ENCODE peak calls at places on chromosome 18, in four cellular contexts. T is GM12878, B is K562, Y is HepG2. X is an unnamed sample.

GRCh38 chr18:25229080-25229479 is 122.9 kb downstream of the ZNF521 start:
- DNase-seq in T (no peak), B (peak), Y (no peak), X (no peak)

GRCh38 chr18:25349926-25350560 is 1.9 kb downstream of the ZNF521 start:
- DNase-seq in T (no peak), B (no peak), Y (no peak), X (no peak)

GRCh38 chr18:21636769-21637168 is 24.7 kb downstream of the SNRPD1 start:
- DNase-seq in T (no peak), B (no peak), Y (no peak), X (no peak)

GRCh38 chr18:75211002-75211621 is 515 bp downstream of the TSHZ1 start:
- DNase-seq in T (no peak), B (peak), Y (peak), X (no peak)

GRCh38 chr18:54440292-54440691 is 82.6 kb downstream of the C18orf54 start:
- DNase-seq in T (no peak), B (peak), Y (no peak), X (no peak)

GRCh38 chr18:23134780-23135678 is at the start of gene CABLES1:
- DNase-seq in T (no peak), B (peak), Y (peak), X (peak)

GRCh38 chr18:11861583-11862288 is 10.5 kb downstream of the CHMP1B start:
- DNase-seq in T (no peak), B (no peak), Y (peak), X (no peak)

GRCh38 chr18:629303-630150 is 27.9 kb upstream of the TYMS start:
- DNase-seq in T (no peak), B (no peak), Y (no peak), X (no peak)

GRCh38 chr18:62339106-62339988 is 14.2 kb downstream of the TNFRSF11A start:
- DNase-seq in T (no peak), B (no peak), Y (no peak), X (no peak)

GRCh38 chr18:46916551-46917107 is 678 bp downstream of the PIAS2 start:
- DNase-seq in T (no peak), B (no peak), Y (peak), X (no peak)

GRCh38 chr18:58247363-58247834 is 203.4 kb downstream of the NEDD4L start:
- DNase-seq in T (no peak), B (no peak), Y (no peak), X (no peak)
- TF ChIP-seq TARDBP in T (no peak), B (no peak), Y (no peak), X (no peak)

DNA sequence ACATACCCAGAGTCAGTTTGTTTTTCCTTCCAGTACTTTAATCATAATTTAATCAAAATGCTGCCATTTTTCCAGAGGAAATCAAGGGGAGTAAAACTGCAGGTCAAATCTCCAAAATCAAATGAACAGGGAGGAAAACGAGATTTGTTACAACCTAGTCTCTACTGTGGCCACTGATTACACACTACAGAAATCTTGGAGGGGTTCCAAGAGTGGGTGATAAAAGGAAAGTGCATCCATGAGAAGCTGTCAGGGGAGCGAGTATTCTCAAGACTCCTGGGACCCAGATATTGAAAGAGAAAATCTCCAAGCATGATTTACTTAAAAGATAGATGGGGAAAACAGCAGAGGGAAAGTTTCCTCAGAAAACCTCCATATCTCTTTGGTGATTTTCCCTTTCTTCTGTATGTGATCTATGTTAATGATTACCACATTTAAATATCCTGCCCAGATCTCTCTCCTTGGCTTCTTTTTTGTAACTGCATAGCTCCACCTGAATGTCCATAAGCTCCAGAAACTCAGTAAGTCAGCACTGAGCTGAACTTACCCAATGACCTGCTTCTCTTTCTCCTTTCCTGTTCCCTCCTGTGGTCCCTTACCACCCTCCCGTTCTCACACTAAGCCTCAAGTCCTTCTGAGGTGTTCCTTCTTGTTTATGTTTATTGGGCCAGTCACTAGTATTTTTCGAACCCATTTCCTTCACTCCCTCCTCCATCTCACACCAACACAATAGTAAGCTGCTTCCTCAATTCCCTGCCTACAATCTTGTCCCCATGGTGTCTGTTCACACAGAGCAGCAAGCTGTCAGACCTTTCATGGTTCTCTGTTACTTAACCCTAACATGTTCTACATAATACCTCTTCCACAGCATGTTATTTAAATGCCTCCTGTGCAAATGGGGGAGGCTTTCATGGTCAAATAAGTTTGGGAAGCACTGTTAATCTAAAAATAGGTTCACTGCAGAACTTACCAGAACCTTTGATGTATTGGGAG is 73.9 kb upstream of the TWSG1 start:
- DNase-seq in T (no peak), B (no peak), Y (no peak), X (no peak)
- TF ChIP-seq TARDBP in T (no peak), B (no peak), Y (no peak), X (no peak)

GRCh38 chr18:59267511-59268126 is 5.6 kb downstream of the RAX start:
- DNase-seq in T (no peak), B (no peak), Y (no peak), X (no peak)
- TF ChIP-seq TARDBP in T (no peak), B (no peak), Y (no peak), X (no peak)

DNA sequence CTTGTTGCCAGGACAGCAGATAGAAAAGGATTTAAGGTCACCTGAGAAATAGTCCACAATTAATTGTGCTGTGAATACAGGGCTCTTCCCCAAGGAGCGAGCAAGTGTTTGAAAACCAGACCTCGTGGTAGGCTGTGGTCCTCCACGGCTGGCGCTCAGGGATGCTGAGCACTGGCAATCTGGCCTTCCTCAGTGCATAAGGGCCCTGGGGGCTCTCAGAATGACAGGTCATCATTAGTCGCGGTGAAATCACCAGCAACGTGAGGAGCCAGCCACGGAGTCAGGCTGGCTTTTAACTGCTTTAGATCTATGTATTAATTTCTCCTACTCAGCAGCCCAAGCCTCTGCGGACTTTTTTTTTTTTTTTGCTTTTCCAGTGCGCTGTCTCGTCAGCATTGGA is 148.5 kb downstream of the FHOD3 start:
- DNase-seq in T (no peak), B (no peak), Y (no peak), X (no peak)
- TF ChIP-seq TARDBP in T (no peak), B (no peak), Y (no peak), X (no peak)

GRCh38 chr18:7847357-7847756 is 280.2 kb downstream of the PTPRM start:
- DNase-seq in T (no peak), B (no peak), Y (no peak), X (no peak)

GRCh38 chr18:7844017-7844416 is 276.9 kb downstream of the PTPRM start:
- DNase-seq in T (no peak), B (no peak), Y (no peak), X (no peak)

GRCh38 chr18:7846315-7846714 is 279.2 kb downstream of the PTPRM start:
- DNase-seq in T (no peak), B (no peak), Y (no peak), X (no peak)

GRCh38 chr18:7847988-7848387 is 280.9 kb downstream of the PTPRM start:
- DNase-seq in T (no peak), B (no peak), Y (no peak), X (no peak)

GRCh38 chr18:7844418-7844817 is 277.3 kb downstream of the PTPRM start:
- DNase-seq in T (no peak), B (no peak), Y (no peak), X (no peak)
- TF ChIP-seq TARDBP in T (no peak), B (no peak), Y (no peak), X (no peak)

DNA sequence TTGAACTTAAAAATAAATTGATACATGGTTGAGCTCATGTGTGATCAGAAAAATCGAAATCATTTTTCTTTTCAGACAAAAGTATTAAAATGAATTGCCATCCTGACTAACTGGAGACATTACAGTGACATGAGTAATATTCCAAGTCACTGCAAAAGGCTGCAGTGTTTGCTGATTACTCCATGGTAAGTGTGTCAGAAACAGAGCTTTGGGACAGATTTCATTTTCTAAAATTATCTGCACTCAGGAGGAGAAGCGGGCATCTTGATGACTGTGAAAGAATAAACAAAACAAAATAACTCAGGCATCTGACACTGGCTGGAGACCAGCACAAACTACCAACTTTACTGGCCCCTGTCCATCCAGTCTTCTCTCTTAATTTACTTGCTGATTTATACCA is 312.3 kb upstream of the PIK3C3 start:
- DNase-seq in T (no peak), B (no peak), Y (no peak), X (no peak)
- TF ChIP-seq TARDBP in T (no peak), B (no peak), Y (no peak), X (no peak)

GRCh38 chr18:52392160-52392559 is 52.2 kb downstream of the DCC start:
- DNase-seq in T (peak), B (no peak), Y (no peak), X (no peak)
- TF ChIP-seq TARDBP in T (no peak), B (no peak), Y (no peak), X (no peak)

DNA sequence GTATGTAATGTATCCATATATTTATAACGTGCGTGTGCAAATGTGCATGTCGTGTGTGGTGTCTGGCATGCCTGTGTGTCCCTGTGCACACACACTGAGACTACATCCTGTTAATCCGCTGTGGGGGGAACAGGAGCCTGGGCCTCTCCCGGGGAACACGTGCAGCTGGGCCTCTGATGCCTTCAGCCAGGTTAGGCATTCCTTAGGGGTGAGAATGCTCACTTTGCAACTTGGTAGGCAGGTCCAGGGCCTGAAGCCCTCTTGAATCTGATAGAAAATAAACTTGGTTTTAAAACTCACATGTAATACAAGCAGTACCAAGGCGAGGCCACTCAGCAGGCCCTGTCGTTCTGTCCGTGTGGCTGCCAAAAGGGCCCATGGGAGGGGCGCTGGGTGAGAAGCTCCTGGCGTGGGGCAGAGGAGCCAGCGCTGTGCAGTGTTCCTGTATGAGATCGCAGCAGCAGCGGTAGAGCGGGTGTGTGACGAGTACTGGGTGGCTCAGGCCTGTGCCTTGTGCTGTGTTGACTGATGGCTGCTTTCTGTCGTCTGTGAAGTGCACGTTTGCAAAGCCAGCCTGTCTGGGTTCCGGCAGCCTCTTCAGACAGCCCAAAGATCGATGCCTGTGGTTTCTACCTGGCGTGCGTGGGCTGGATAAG is 16.2 kb downstream of the SALL3 start:
- DNase-seq in T (no peak), B (no peak), Y (no peak), X (no peak)
- TF ChIP-seq TARDBP in T (no peak), B (no peak), Y (no peak), X (no peak)